ENCODE peak calls at places on chromosomes 11 and 22, in eight cellular contexts. W is HCT116, L is A549, X is testis, I is endothelial cell of umbilical vein, R is body of pancreas, G is suprapubic skin, C is adrenal gland. U is an unnamed sample.

GRCh38 chr11:75516886-75517285 is 8.9 kb downstream of the GDPD5 start:
- DNase-seq in C (no peak), L (no peak), G (no peak), R (no peak), W (no peak), X (no peak), I (no peak), U (no peak)

GRCh38 chr11:101516546-101516945 is 67.3 kb downstream of the TRPC6 start:
- DNase-seq in I (no peak), R (no peak), G (no peak), L (no peak), W (no peak), X (no peak), C (no peak), U (no peak)

GRCh38 chr11:26150046-26150445 is 181.9 kb upstream of the ANO3 start:
- DNase-seq in R (no peak), W (no peak), C (no peak), I (no peak), L (no peak), X (no peak), G (no peak), U (no peak)

GRCh38 chr11:61514050-61514917 is 5.7 kb downstream of the LRRC10B start:
- DNase-seq in C (no peak), W (no peak), L (no peak), I (no peak), X (no peak), G (no peak), R (no peak), U (no peak)

GRCh38 chr11:123103326-123103980 is 41.5 kb upstream of the HSPA8 start:
- DNase-seq in W (peak; percentile 60), I (peak; percentile 75), R (peak; percentile 46), X (peak; percentile 93), C (peak; percentile 49), L (peak; percentile 59), G (peak; percentile 83), U (no peak)

GRCh38 chr22:28952857-28953256 is 69.5 kb downstream of the ZNRF3 start:
- DNase-seq in W (no peak), L (no peak), C (peak; percentile 40), R (no peak), I (no peak), G (no peak), X (no peak), U (no peak)

GRCh38 chr22:40007826-40008710 is 13.3 kb downstream of the FAM83F start:
- DNase-seq in X (no peak), G (no peak), W (no peak), I (no peak), C (no peak), L (no peak), R (peak; percentile 42), U (no peak)

GRCh38 chr11:103091024-103091423 is 936 bp downstream of the DCUN1D5 start:
- DNase-seq in W (no peak), R (no peak), I (peak; percentile 29), C (no peak), L (peak; percentile 22), X (no peak), G (no peak), U (no peak)

GRCh38 chr11:130737866-130738431 is 178.3 kb downstream of the SNX19 start:
- DNase-seq in L (no peak), W (no peak), I (peak; percentile 88), R (peak; percentile 53), G (no peak), X (peak; percentile 60), C (peak; percentile 53), U (no peak)

GRCh38 chr11:10612217-10612862 is 43.9 kb upstream of the LYVE1 start:
- DNase-seq in I (no peak), R (no peak), W (no peak), L (no peak), X (no peak), G (no peak), C (no peak), U (no peak)

GRCh38 chr11:125022551-125022950 is 40.6 kb upstream of the SLC37A2 start:
- DNase-seq in W (no peak), X (no peak), L (no peak), C (no peak), G (no peak), I (no peak), R (no peak), U (no peak)

GRCh38 chr11:6431861-6432260 is 8.9 kb downstream of the HPX start:
- DNase-seq in X (no peak), L (peak; percentile 48), W (peak; percentile 46), R (no peak), C (no peak), I (no peak), G (no peak), U (no peak)

GRCh38 chr11:86594746-86595145 is 77.7 kb downstream of the ME3 start:
- DNase-seq in L (no peak), I (peak; percentile 34), C (no peak), R (no peak), W (no peak), G (no peak), X (no peak), U (no peak)

GRCh38 chr11:117862019-117862725 is 14.3 kb downstream of the FXYD6 start:
- DNase-seq in R (no peak), I (no peak), W (no peak), X (peak; percentile 92), C (no peak), G (no peak), L (no peak), U (no peak)

GRCh38 chr22:38177926-38178604 is 3.6 kb downstream of the PLA2G6 start:
- DNase-seq in X (peak; percentile 71), R (peak; percentile 49), L (peak; percentile 82), C (peak; percentile 70), W (peak; percentile 82), G (no peak), I (peak; percentile 90), U (no peak)

GRCh38 chr11:113121746-113122145 is 160.5 kb downstream of the NCAM1 start:
- DNase-seq in X (no peak), W (no peak), G (no peak), C (no peak), I (no peak), L (no peak), R (no peak), U (no peak)

GRCh38 chr11:57568330-57568766 is 876 bp upstream of the UBE2L6 start:
- DNase-seq in L (no peak), I (peak; percentile 72), X (no peak), W (peak; percentile 56), G (no peak), C (peak; percentile 81), R (peak; percentile 77), U (no peak)

GRCh38 chr11:22785251-22785650 is 44.4 kb downstream of the SVIP start:
- DNase-seq in W (no peak), R (no peak), G (no peak), C (no peak), I (peak; percentile 85), L (no peak), X (no peak), U (no peak)

GRCh38 chr11:94721565-94722292 is 46.4 kb upstream of the AMOTL1 start:
- DNase-seq in G (no peak), R (no peak), C (no peak), L (no peak), W (no peak), I (no peak), X (no peak), U (no peak)

GRCh38 chr11:1573077-1573846 is 1.2 kb upstream of the DUSP8 start:
- DNase-seq in R (peak; percentile 66), G (no peak), C (peak; percentile 13), X (no peak), I (no peak), L (peak; percentile 53), W (no peak), U (no peak)

GRCh38 chr11:26286472-26287066 is 45.4 kb upstream of the ANO3 start:
- DNase-seq in W (no peak), C (no peak), L (peak; percentile 27), I (peak; percentile 37), G (no peak), R (no peak), X (peak; percentile 21), U (no peak)

DNA sequence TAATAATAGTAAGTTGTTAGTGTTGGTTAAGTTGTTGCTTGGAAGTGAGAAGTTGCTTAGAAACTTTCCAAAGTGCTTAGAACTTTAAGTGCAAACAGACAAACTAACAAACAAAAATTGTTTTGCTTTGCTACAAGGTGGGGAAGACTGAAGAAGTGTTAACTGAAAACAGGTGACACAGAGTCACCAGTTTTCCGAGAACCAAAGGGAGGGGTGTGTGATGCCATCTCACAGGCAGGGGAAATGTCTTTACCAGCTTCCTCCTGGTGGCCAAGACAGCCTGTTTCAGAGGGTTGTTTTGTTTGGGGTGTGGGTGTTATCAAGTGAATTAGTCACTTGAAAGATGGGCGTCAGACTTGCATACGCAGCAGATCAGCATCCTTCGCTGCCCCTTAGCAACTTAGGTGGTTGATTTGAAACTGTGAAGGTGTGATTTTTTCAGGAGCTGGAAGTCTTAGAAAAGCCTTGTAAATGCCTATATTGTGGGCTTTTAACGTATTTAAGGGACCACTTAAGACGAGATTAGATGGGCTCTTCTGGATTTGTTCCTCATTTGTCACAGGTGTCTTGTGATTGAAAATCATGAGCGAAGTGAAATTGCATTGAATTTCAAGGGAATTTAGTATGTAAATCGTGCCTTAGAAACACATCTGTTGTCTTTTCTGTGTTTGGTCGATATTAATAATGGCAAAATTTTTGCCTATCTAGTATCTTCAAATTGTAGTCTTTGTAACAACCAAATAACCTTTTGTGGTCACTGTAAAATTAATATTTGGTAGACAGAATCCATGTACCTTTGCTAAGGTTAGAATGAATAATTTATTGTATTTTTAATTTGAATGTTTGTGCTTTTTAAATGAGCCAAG is 2.7 kb downstream of the NEAT1 start:
- DNase-seq in C (no peak), X (peak; percentile 42), L (peak; percentile 87), G (peak; percentile 78), I (peak; percentile 65), R (peak; percentile 72), W (peak; percentile 42), U (no peak)
- TF ChIP-seq POLR2A in C (peak; percentile 54), X (no peak), L (no peak), G (peak; percentile 57), I (peak; percentile 95), R (no peak), W (no peak), U (peak; percentile 86)

GRCh38 chr22:44030051-44030701 is 6.1 kb downstream of the PARVB start:
- DNase-seq in I (no peak), C (no peak), R (no peak), X (no peak), L (no peak), G (no peak), W (no peak), U (no peak)
- H3K27ac ChIP-seq in I (peak overlapping the region; percentile 97), C (no peak overlapping the region), R (no peak overlapping the region), X (no peak overlapping the region), L (no peak overlapping the region), G (peak overlapping the region; percentile 11), W (no peak overlapping the region), U (no peak overlapping the region)

DNA sequence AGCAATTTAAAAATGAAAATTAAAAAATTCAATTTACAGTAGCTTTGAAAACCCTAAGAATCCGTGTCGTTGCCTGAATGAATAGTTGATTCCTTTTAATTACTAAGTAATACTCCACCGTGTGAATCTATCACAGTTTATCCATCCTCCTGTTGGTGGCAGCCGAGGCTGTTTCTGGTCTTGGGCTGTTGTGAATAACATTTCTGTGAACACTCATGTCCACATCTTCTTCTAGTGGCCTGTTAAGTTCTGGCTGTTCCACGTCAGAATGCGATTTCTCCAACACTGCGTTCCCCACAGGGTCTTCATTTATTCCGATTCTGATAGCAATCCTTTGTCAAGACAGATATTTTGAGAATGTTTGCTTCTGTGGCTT is 223.0 kb downstream of the TBC1D22A start:
- DNase-seq in L (no peak), W (no peak), X (no peak), G (no peak), C (no peak), I (no peak), R (no peak), U (no peak)
- TF ChIP-seq CTCF in L (no peak), W (peak; percentile 10), X (no peak), G (no peak), C (no peak), I (no peak), R (peak; percentile 4), U (no peak)

GRCh38 chr11:44694443-44694842 is 32.3 kb upstream of the TSPAN18 start:
- DNase-seq in X (no peak), R (no peak), G (no peak), L (no peak), W (no peak), I (no peak), C (no peak), U (no peak)
- TF ChIP-seq POLR2A in X (no peak), R (no peak), G (no peak), L (no peak), W (no peak), I (no peak), C (no peak), U (no peak)

U was measured in esophagus squamous epithelium.